ENCODE peak calls at places on chromosomes 4 and X, in four cellular contexts. F is NCI-H1436; G is CD4-positive, alpha-beta T cell; S is H9. I is an unnamed sample.
A peak's percentile ranks its signal among the peaks of the same experiment; 100 is the strongest.

GRCh38 chrX:101774340-101774739 is 114.7 kb upstream of the ARMCX2 start:
- DNase-seq in F (no peak), G (no peak), S (no peak), I (no peak)

GRCh38 chrX:136273986-136274385 is 22.8 kb upstream of the MAP7D3 start:
- DNase-seq in F (peak; percentile 45), S (no peak), G (no peak), I (no peak)

GRCh38 chr4:54254915-54255246 is 25.8 kb downstream of the PDGFRA start:
- DNase-seq in S (no peak), F (no peak), G (no peak), I (no peak)

GRCh38 chr4:15106417-15106816 is 104.1 kb downstream of the CPEB2 start:
- DNase-seq in S (no peak), F (no peak), G (no peak), I (no peak)

GRCh38 chr4:53895137-53895536 is 169.3 kb downstream of the CHIC2 start:
- DNase-seq in G (no peak), F (no peak), S (no peak), I (no peak)

GRCh38 chr4:39528056-39528465 is 822 bp upstream of the UGDH start:
- DNase-seq in F (no peak), G (no peak), S (no peak), I (no peak)

GRCh38 chrX:16664059-16664458 is 14.1 kb downstream of the S100G start:
- DNase-seq in S (no peak), F (no peak), G (no peak), I (no peak)

GRCh38 chr4:27218013-27218412 is 357.4 kb downstream of the STIM2 start:
- DNase-seq in G (no peak), S (no peak), F (no peak), I (no peak)

GRCh38 chrX:1421433-1422134 is 29.7 kb upstream of the SLC25A6 start:
- DNase-seq in S (no peak), F (no peak), G (no peak), I (no peak)

GRCh38 chr4:99723555-99724450 is 66.2 kb upstream of the C4orf54 start:
- DNase-seq in S (peak; percentile 31), G (no peak), F (peak; percentile 12), I (no peak)

GRCh38 chrX:115889121-115889890 is 281.2 kb upstream of the AGTR2 start:
- DNase-seq in G (no peak), S (no peak), F (no peak), I (no peak)

GRCh38 chrX:15883540-15883863 is 28.9 kb upstream of the AP1S2 start:
- DNase-seq in G (no peak), F (no peak), S (no peak), I (no peak)

GRCh38 chr4:186771624-186772023 is 48.0 kb upstream of the FAT1 start:
- DNase-seq in F (no peak), G (no peak), S (no peak), I (no peak)

GRCh38 chr4:86950835-86951525 is 16.2 kb downstream of the AFF1 start:
- DNase-seq in G (no peak), S (peak; percentile 64), F (no peak), I (no peak)

GRCh38 chrX:12567857-12568256 is 223.4 kb upstream of the PRPS2 start:
- DNase-seq in G (no peak), S (no peak), F (no peak), I (no peak)

GRCh38 chrX:2500091-2500680 is 590 bp downstream of the DHRSX start:
- DNase-seq in F (no peak), G (no peak), S (peak; percentile 57), I (no peak)

GRCh38 chr4:113371061-113371460 is 321.6 kb downstream of the ANK2 start:
- DNase-seq in S (no peak), F (no peak), G (no peak), I (no peak)